ENCODE peak calls at places on chromosomes 11 and 22, in four cellular contexts. M is activated CD4-positive, CD25-positive, alpha-beta regulatory T cell treated with anti-CD3 and anti-CD28 coated beads, Interleukin-2, amount 50 U/mL, for 16 hours; G is stimulated activated CD4-positive, alpha-beta T cell treated with anti-CD3 and anti-CD28 coated beads, Interleukin-1b, Interleukin-23, amount 100 ng/mL, for 1 hour; H is GM12865. K is an unnamed sample.

GRCh38 chr11:113906038-113906437 is 1.4 kb downstream of the HTR3B start:
- DNase-seq in M (no peak), G (no peak), H (peak), K (no peak)

GRCh38 chr11:64745219-64745522 is 1.2 kb upstream of the RASGRP2 start:
- DNase-seq in M (peak), G (peak), H (peak), K (peak)

GRCh38 chr22:32781695-32782094 is 19.8 kb upstream of the TIMP3 start:
- DNase-seq in M (no peak), G (no peak), H (no peak), K (no peak)

GRCh38 chr11:19027829-19028595 is 32.5 kb downstream of the MRGPRX2 start:
- DNase-seq in M (no peak), G (no peak), H (no peak), K (no peak)

GRCh38 chr11:65572356-65573043 is at the start of gene FAM89B:
- DNase-seq in M (peak), G (peak), H (peak), K (peak)

GRCh38 chr22:29093501-29093921 is 20.7 kb downstream of the KREMEN1 start:
- DNase-seq in M (no peak), G (no peak), H (no peak), K (no peak)

GRCh38 chr11:64876835-64877341 is 1.5 kb downstream of the EHD1 start:
- DNase-seq in M (no peak), G (no peak), H (no peak), K (no peak)

GRCh38 chr22:49359061-49359460 is 468.6 kb downstream of the BRD1 start:
- DNase-seq in M (no peak), G (no peak), H (no peak), K (no peak)

GRCh38 chr22:37166675-37167066 is 17.0 kb upstream of the IL2RB start:
- DNase-seq in M (peak), G (peak), H (peak), K (peak)

GRCh38 chr11:99176430-99176829 is 155.7 kb downstream of the CNTN5 start:
- DNase-seq in M (no peak), G (no peak), H (no peak), K (no peak)

GRCh38 chr22:17501679-17502285 is 61.5 kb upstream of the SLC25A18 start:
- DNase-seq in M (peak), G (no peak), H (peak), K (peak)

GRCh38 chr11:104522650-104523049 is 358.7 kb upstream of the PDGFD start:
- DNase-seq in M (no peak), G (no peak), H (no peak), K (no peak)

GRCh38 chr11:66476841-66477251 is 3.4 kb upstream of the DPP3 start:
- DNase-seq in M (no peak), G (no peak), H (no peak), K (no peak)

GRCh38 chr11:98207086-98207485 is 813.7 kb upstream of the CNTN5 start:
- DNase-seq in M (no peak), G (no peak), H (no peak), K (no peak)

GRCh38 chr11:65575568-65576231 is at the start of gene EHBP1L1:
- DNase-seq in M (peak), G (peak), H (peak), K (peak)

GRCh38 chr11:66567787-66568123 is 651 bp downstream of the CTSF start:
- DNase-seq in M (no peak), G (no peak), H (no peak), K (no peak)

GRCh38 chr11:34624069-34624468 is 3.2 kb downstream of the EHF start:
- DNase-seq in M (no peak), G (no peak), H (peak), K (peak)

GRCh38 chr11:31397239-31397834 is 27.7 kb downstream of the DNAJC24 start:
- DNase-seq in M (no peak), G (no peak), H (peak), K (no peak)

GRCh38 chr11:95703059-95703458 is 86.5 kb downstream of the FAM76B start:
- DNase-seq in M (no peak), G (no peak), H (peak), K (no peak)

GRCh38 chr22:44889233-44889878 is 120.4 kb downstream of the PHF21B start:
- DNase-seq in M (no peak), G (no peak), H (peak), K (no peak)

GRCh38 chr11:120343429-120343828 is 7.2 kb downstream of the ARHGEF12 start:
- DNase-seq in M (no peak), G (no peak), H (peak), K (no peak)

GRCh38 chr11:44036811-44037657 is 10.7 kb upstream of the ACCSL start:
- DNase-seq in M (no peak), G (no peak), H (peak), K (peak)

GRCh38 chr22:38214248-38215056 is 12.7 kb downstream of the MAFF start:
- DNase-seq in M (peak), G (peak), H (peak), K (peak)

GRCh38 chr11:72036687-72037086 is 38.0 kb downstream of the IL18BP start:
- DNase-seq in M (no peak), G (no peak), H (no peak), K (no peak)

GRCh38 chr11:403021-403760 is 9.2 kb downstream of the PKP3 start:
- DNase-seq in M (no peak), G (no peak), H (no peak), K (no peak)

GRCh38 chr11:132103006-132103405 is 732.6 kb downstream of the NTM start:
- DNase-seq in M (no peak), G (no peak), H (no peak), K (no peak)

GRCh38 chr11:47326198-47326597 is 26.3 kb downstream of the MYBPC3 start:
- DNase-seq in M (no peak), G (no peak), H (no peak), K (no peak)

GRCh38 chr22:48357196-48357595 is 1470.5 kb downstream of the BRD1 start:
- DNase-seq in M (no peak), G (no peak), H (no peak), K (no peak)

GRCh38 chr11:73792584-73792983 is 4.9 kb downstream of the MRPL48 start:
- DNase-seq in M (no peak), G (no peak), H (no peak), K (no peak)

GRCh38 chr11:107999759-108000455 is 8.8 kb upstream of the CUL5 start:
- DNase-seq in M (no peak), G (no peak), H (peak), K (peak)

GRCh38 chr11:128970598-128971190 is 28.0 kb upstream of the TP53AIP1 start:
- DNase-seq in M (no peak), G (no peak), H (no peak), K (no peak)

GRCh38 chr11:8352090-8352489 is 88.4 kb upstream of the LMO1 start:
- DNase-seq in M (no peak), G (no peak), H (no peak), K (no peak)

GRCh38 chr22:28810839-28811491 is 10.6 kb upstream of the XBP1 start:
- DNase-seq in M (no peak), G (no peak), H (no peak), K (peak)

K was measured in effector memory CD8-positive, alpha-beta T cell.